ENCODE peak calls at places on chromosomes 6 and 20, in five cellular contexts. K, A, E, F and U are unnamed samples.

GRCh38 chr6:139588734-139589418 is 214.4 kb upstream of the CITED2 start:
- DNase-seq in K (no peak), F (peak; percentile 86), A (no peak), E (no peak), U (no peak)

GRCh38 chr6:138044458-138044857 is 62.8 kb downstream of the PERP start:
- DNase-seq in K (no peak), F (no peak), E (no peak), A (no peak), U (peak; percentile 79)

GRCh38 chr6:87699576-87699975 is 2.5 kb downstream of the AKIRIN2 start:
- DNase-seq in K (no peak), E (no peak), A (no peak), F (no peak), U (no peak)

GRCh38 chr20:6142348-6142993 is 19.6 kb upstream of the FERMT1 start:
- DNase-seq in K (peak; percentile 76), A (peak; percentile 52), F (no peak), E (peak; percentile 37), U (no peak)

GRCh38 chr6:29426654-29427053 is 11.9 kb downstream of the OR12D1 start:
- DNase-seq in F (no peak), K (no peak), A (no peak), E (no peak), U (no peak)

GRCh38 chr6:142441716-142442115 is 139.9 kb downstream of the ADGRG6 start:
- DNase-seq in E (no peak), K (no peak), F (no peak), A (no peak), U (no peak)

GRCh38 chr6:149840345-149841075 is 23.6 kb downstream of the LRP11 start:
- DNase-seq in K (peak; percentile 94), A (peak; percentile 76), E (peak; percentile 21), F (peak; percentile 78), U (no peak)

GRCh38 chr6:11110921-11111768 is at the start of gene ERVFRD-1:
- DNase-seq in K (no peak), E (no peak), F (no peak), A (no peak), U (no peak)

GRCh38 chr6:157436200-157436943 is 55.4 kb downstream of the ZDHHC14 start:
- DNase-seq in K (no peak), A (no peak), F (no peak), E (no peak), U (no peak)

GRCh38 chr20:12241065-12241464 is 323.4 kb downstream of the BTBD3 start:
- DNase-seq in K (no peak), F (no peak), A (no peak), E (no peak), U (no peak)

GRCh38 chr20:407097-407952 is 774 bp upstream of the RBCK1 start:
- DNase-seq in F (peak; percentile 48), A (peak; percentile 80), K (peak; percentile 94), E (peak; percentile 58), U (no peak)

GRCh38 chr20:25543068-25543467 is 42.3 kb downstream of the NINL start:
- DNase-seq in F (no peak), E (no peak), A (no peak), K (no peak), U (no peak)

GRCh38 chr6:75750925-75751324 is 1.9 kb downstream of the MYO6 start:
- DNase-seq in E (no peak), K (no peak), F (no peak), A (no peak), U (no peak)

GRCh38 chr20:5719861-5720401 is 30.3 kb upstream of the SHLD1 start:
- DNase-seq in A (no peak), F (peak; percentile 63), K (peak; percentile 46), E (peak; percentile 32), U (no peak)

GRCh38 chr20:33233129-33233774 is 2.5 kb upstream of the BPIFA1 start:
- DNase-seq in A (no peak), F (no peak), E (no peak), K (peak; percentile 83), U (no peak)

GRCh38 chr6:104995989-104996617 is 39.2 kb downstream of the LIN28B start:
- DNase-seq in K (no peak), F (no peak), E (no peak), A (no peak), U (no peak)

GRCh38 chr20:43827940-43828562 is 86.6 kb upstream of the TOX2 start:
- DNase-seq in K (no peak), F (no peak), A (no peak), E (no peak), U (no peak)

GRCh38 chr6:286681-287499 is 5.4 kb upstream of the DUSP22 start:
- DNase-seq in A (no peak), F (no peak), E (no peak), K (no peak), U (no peak)

GRCh38 chr6:109406196-109406595 is 23.9 kb upstream of the CD164 start:
- DNase-seq in A (no peak), E (no peak), K (no peak), F (no peak), U (no peak)

GRCh38 chr20:48406462-48407235 is 421.1 kb downstream of the PREX1 start:
- DNase-seq in F (no peak), E (no peak), A (no peak), K (no peak), U (no peak)

GRCh38 chr20:8398289-8399051 is 266.4 kb downstream of the PLCB1 start:
- DNase-seq in K (no peak), F (no peak), A (no peak), E (no peak), U (no peak)

GRCh38 chr20:49045440-49046086 is 549 bp upstream of the CSE1L start:
- DNase-seq in F (no peak), K (no peak), A (peak; percentile 33), E (no peak), U (no peak)

GRCh38 chr6:3698021-3698420 is 53.5 kb downstream of the PXDC1 start:
- DNase-seq in E (no peak), A (no peak), F (no peak), K (no peak), U (no peak)

GRCh38 chr6:38195113-38195635 is 375.6 kb downstream of the ZFAND3 start:
- DNase-seq in F (no peak), A (no peak), K (no peak), E (no peak), U (no peak)

GRCh38 chr6:75283907-75284284 is 696 bp downstream of the TMEM30A start:
- DNase-seq in E (peak; percentile 6), A (no peak), F (no peak), K (no peak), U (no peak)

GRCh38 chr6:30231067-30231466 is 17.9 kb upstream of the TRIM26 start:
- DNase-seq in K (no peak), E (no peak), F (no peak), A (no peak), U (no peak)

GRCh38 chr6:44356432-44356950 is 14.0 kb downstream of the SPATS1 start:
- DNase-seq in F (no peak), K (no peak), E (no peak), A (no peak), U (no peak)

GRCh38 chr6:21186479-21187055 is 407.0 kb upstream of the SOX4 start:
- DNase-seq in F (no peak), K (no peak), A (no peak), E (no peak), U (no peak)

GRCh38 chr6:68313911-68314310 is 321.2 kb upstream of the ADGRB3 start:
- DNase-seq in K (peak; percentile 35), F (no peak), A (no peak), E (no peak), U (no peak)